ENCODE peak calls at places on chromosomes 2 and 18, in six cellular contexts. I, F, N, H, U and E are unnamed samples.

GRCh38 chr2:188629890-188630483 is 338.3 kb downstream of the GULP1 start:
- DNase-seq in H (no peak), N (no peak), I (no peak), U (peak), F (no peak), E (no peak)

GRCh38 chr18:4444306-4444705 is 10.8 kb downstream of the DLGAP1 start:
- DNase-seq in N (no peak), F (no peak), U (no peak), I (no peak), H (no peak), E (no peak)

GRCh38 chr2:173090291-173090877 is 14.7 kb downstream of the MAP3K20 start:
- DNase-seq in I (no peak), U (peak), N (no peak), F (no peak), H (peak), E (no peak)

GRCh38 chr18:181711-182110 is 23.4 kb downstream of the USP14 start:
- DNase-seq in I (no peak), N (no peak), U (no peak), H (no peak), F (no peak), E (no peak)

GRCh38 chr18:70762812-70763211 is 474.0 kb downstream of the SOCS6 start:
- DNase-seq in I (no peak), H (no peak), N (no peak), F (no peak), U (no peak), E (no peak)

GRCh38 chr2:84497285-84497684 is 19.0 kb upstream of the DNAH6 start:
- DNase-seq in N (no peak), H (no peak), U (no peak), F (no peak), I (no peak), E (no peak)

GRCh38 chr2:105261061-105261460 is 19.5 kb downstream of the GPR45 start:
- DNase-seq in U (peak), N (no peak), H (peak), I (peak), F (peak), E (no peak)

GRCh38 chr2:143428700-143429099 is 299.5 kb downstream of the ARHGAP15 start:
- DNase-seq in I (no peak), N (no peak), H (peak), F (no peak), U (peak), E (no peak)

GRCh38 chr18:79818036-79818435 is 20.3 kb downstream of the KCNG2 start:
- DNase-seq in F (no peak), H (no peak), I (no peak), U (no peak), N (no peak), E (no peak)

GRCh38 chr2:10341193-10341592 is 38.5 kb downstream of the HPCAL1 start:
- DNase-seq in N (no peak), U (no peak), F (no peak), I (no peak), H (no peak), E (no peak)

GRCh38 chr2:66433945-66434678 is 813 bp upstream of the MEIS1 start:
- DNase-seq in I (peak), F (no peak), H (peak), U (peak), N (no peak), E (no peak)

GRCh38 chr2:96225016-96225533 is 16.4 kb upstream of the STARD7 start:
- DNase-seq in H (no peak), N (no peak), I (no peak), U (no peak), F (no peak), E (no peak)

GRCh38 chr2:64422466-64422865 is 31.5 kb upstream of the LGALSL start:
- DNase-seq in H (no peak), F (no peak), I (no peak), N (no peak), U (no peak), E (no peak)

GRCh38 chr2:219437690-219438089 is 3.0 kb downstream of the SPEG start:
- DNase-seq in U (no peak), N (no peak), F (no peak), H (no peak), I (no peak), E (no peak)

GRCh38 chr2:29309090-29310054 is 194.2 kb downstream of the CLIP4 start:
- DNase-seq in N (peak), H (peak), U (peak), I (peak), F (peak), E (peak)

GRCh38 chr2:55916473-55917049 is 7.0 kb downstream of the EFEMP1 start:
- DNase-seq in I (no peak), F (peak), U (no peak), N (no peak), H (no peak), E (no peak)

GRCh38 chr2:101570121-101570520 is 95.2 kb upstream of the RFX8 start:
- DNase-seq in H (no peak), I (no peak), N (no peak), F (no peak), U (no peak), E (no peak)

GRCh38 chr2:227280895-227281294 is 44.2 kb upstream of the MFF start:
- DNase-seq in N (no peak), H (no peak), U (peak), I (no peak), F (no peak), E (no peak)

GRCh38 chr18:332007-332406 is 64.2 kb upstream of the THOC1 start:
- DNase-seq in N (no peak), H (no peak), I (no peak), F (no peak), U (no peak), E (no peak)